ENCODE peak calls at places on chromosome 3, in seven cellular contexts. One of them, this sample, is unnamed.

GRCh38 chr3:58640700-58641372 is 25.7 kb downstream of the FAM3D start:
- DNase-seq in fibroblast of pulmonary artery: peak
- DNase-seq in cardiac fibroblast: peak
- DNase-seq in epithelial cell of proximal tubule: no peak
- DNase-seq in T-helper 17 cell: no peak
- DNase-seq in M059J: peak
- DNase-seq in HL-60: peak
- DNase-seq in this sample: peak

GRCh38 chr3:144444061-144444460 is 472.4 kb downstream of the DIPK2A start:
- DNase-seq in cardiac fibroblast: no peak
- DNase-seq in epithelial cell of proximal tubule: no peak
- DNase-seq in T-helper 17 cell: no peak
- DNase-seq in M059J: no peak
- DNase-seq in fibroblast of pulmonary artery: no peak
- DNase-seq in HL-60: no peak
- DNase-seq in this sample: no peak

GRCh38 chr3:150149651-150150051 is 179.0 kb upstream of the PFN2 start:
- DNase-seq in T-helper 17 cell: no peak
- DNase-seq in HL-60: no peak
- DNase-seq in cardiac fibroblast: peak
- DNase-seq in epithelial cell of proximal tubule: peak
- DNase-seq in fibroblast of pulmonary artery: peak
- DNase-seq in M059J: peak
- DNase-seq in this sample: peak

GRCh38 chr3:136860541-136860940 is 1.5 kb upstream of the NCK1 start:
- DNase-seq in T-helper 17 cell: no peak
- DNase-seq in cardiac fibroblast: no peak
- DNase-seq in fibroblast of pulmonary artery: no peak
- DNase-seq in epithelial cell of proximal tubule: no peak
- DNase-seq in M059J: peak
- DNase-seq in HL-60: no peak
- DNase-seq in this sample: peak

GRCh38 chr3:41600616-41601015 is 361.3 kb downstream of the ULK4 start:
- DNase-seq in epithelial cell of proximal tubule: no peak
- DNase-seq in cardiac fibroblast: peak
- DNase-seq in T-helper 17 cell: no peak
- DNase-seq in HL-60: no peak
- DNase-seq in fibroblast of pulmonary artery: peak
- DNase-seq in M059J: no peak
- DNase-seq in this sample: no peak

GRCh38 chr3:107800705-107801104 is 277.9 kb downstream of the BBX start:
- DNase-seq in fibroblast of pulmonary artery: no peak
- DNase-seq in epithelial cell of proximal tubule: no peak
- DNase-seq in T-helper 17 cell: no peak
- DNase-seq in M059J: no peak
- DNase-seq in cardiac fibroblast: peak
- DNase-seq in HL-60: no peak
- DNase-seq in this sample: no peak

GRCh38 chr3:43512749-43513404 is 108.9 kb downstream of the ANO10 start:
- DNase-seq in epithelial cell of proximal tubule: no peak
- DNase-seq in T-helper 17 cell: no peak
- DNase-seq in fibroblast of pulmonary artery: peak
- DNase-seq in M059J: peak
- DNase-seq in cardiac fibroblast: no peak
- DNase-seq in HL-60: no peak
- DNase-seq in this sample: peak

GRCh38 chr3:52193059-52193458 is 4.9 kb upstream of the ALAS1 start:
- DNase-seq in fibroblast of pulmonary artery: peak
- DNase-seq in cardiac fibroblast: peak
- DNase-seq in M059J: peak
- DNase-seq in HL-60: no peak
- DNase-seq in T-helper 17 cell: no peak
- DNase-seq in epithelial cell of proximal tubule: no peak
- DNase-seq in this sample: no peak

GRCh38 chr3:134536760-134537159 is 50.9 kb downstream of the CEP63 start:
- DNase-seq in fibroblast of pulmonary artery: no peak
- DNase-seq in T-helper 17 cell: no peak
- DNase-seq in cardiac fibroblast: no peak
- DNase-seq in M059J: no peak
- DNase-seq in HL-60: no peak
- DNase-seq in epithelial cell of proximal tubule: no peak
- DNase-seq in this sample: no peak

GRCh38 chr3:14552041-14552648 is 12.0 kb upstream of the GRIP2 start:
- DNase-seq in fibroblast of pulmonary artery: no peak
- DNase-seq in M059J: peak
- DNase-seq in epithelial cell of proximal tubule: no peak
- DNase-seq in HL-60: no peak
- DNase-seq in cardiac fibroblast: no peak
- DNase-seq in T-helper 17 cell: no peak
- DNase-seq in this sample: no peak

This sample was measured in Caki2.